ENCODE peak calls at places on chromosome 5, in ten cellular contexts. One of them, this sample, is unnamed.
A peak's percentile ranks its signal among the peaks of the same experiment; 100 is the strongest.

GRCh38 chr5:65394078-65394477 is 87.6 kb downstream of the ADAMTS6 start:
- DNase-seq in tibial artery: peak; percentile 94
- DNase-seq in IMR-90: peak; percentile 90
- DNase-seq in HFF-Myc: no peak
- DNase-seq in MM.1S: no peak
- DNase-seq in A673: no peak
- DNase-seq in fibroblast of mammary gland: peak; percentile 95
- DNase-seq in AG09309: peak; percentile 99
- DNase-seq in cardiac fibroblast: peak; percentile 90
- DNase-seq in Calu3: no peak
- DNase-seq in this sample: no peak

GRCh38 chr5:93280518-93280917 is 300.5 kb downstream of the NR2F1-AS1 start:
- DNase-seq in tibial artery: no peak
- DNase-seq in IMR-90: no peak
- DNase-seq in HFF-Myc: no peak
- DNase-seq in MM.1S: no peak
- DNase-seq in A673: no peak
- DNase-seq in fibroblast of mammary gland: no peak
- DNase-seq in AG09309: no peak
- DNase-seq in cardiac fibroblast: no peak
- DNase-seq in Calu3: no peak
- DNase-seq in this sample: no peak

GRCh38 chr5:167587768-167588167 is 703.7 kb upstream of the WWC1 start:
- DNase-seq in tibial artery: no peak
- DNase-seq in IMR-90: peak; percentile 22
- DNase-seq in HFF-Myc: peak; percentile 16
- DNase-seq in MM.1S: no peak
- DNase-seq in A673: peak; percentile 71
- DNase-seq in fibroblast of mammary gland: peak; percentile 36
- DNase-seq in AG09309: no peak
- DNase-seq in cardiac fibroblast: peak; percentile 34
- DNase-seq in Calu3: peak; percentile 48
- DNase-seq in this sample: no peak

GRCh38 chr5:1552469-1553255 is 28.9 kb upstream of the LPCAT1 start:
- DNase-seq in tibial artery: peak; percentile 78
- DNase-seq in IMR-90: no peak
- DNase-seq in HFF-Myc: no peak
- DNase-seq in MM.1S: peak; percentile 33
- DNase-seq in A673: no peak
- DNase-seq in fibroblast of mammary gland: no peak
- DNase-seq in AG09309: no peak
- DNase-seq in cardiac fibroblast: peak; percentile 38
- DNase-seq in Calu3: no peak
- DNase-seq in this sample: peak; percentile 12

GRCh38 chr5:163838738-163839137 is 333.3 kb downstream of the MAT2B start:
- DNase-seq in tibial artery: no peak
- DNase-seq in IMR-90: peak; percentile 28
- DNase-seq in HFF-Myc: no peak
- DNase-seq in MM.1S: no peak
- DNase-seq in A673: no peak
- DNase-seq in fibroblast of mammary gland: peak; percentile 8
- DNase-seq in AG09309: no peak
- DNase-seq in cardiac fibroblast: peak; percentile 55
- DNase-seq in Calu3: no peak
- DNase-seq in this sample: no peak

GRCh38 chr5:11385901-11386293 is 518.3 kb downstream of the CTNND2 start:
- DNase-seq in tibial artery: no peak
- DNase-seq in IMR-90: no peak
- DNase-seq in HFF-Myc: no peak
- DNase-seq in MM.1S: no peak
- DNase-seq in A673: no peak
- DNase-seq in fibroblast of mammary gland: no peak
- DNase-seq in AG09309: no peak
- DNase-seq in cardiac fibroblast: no peak
- DNase-seq in Calu3: no peak
- DNase-seq in this sample: no peak

GRCh38 chr5:154380263-154380662 is 65.5 kb upstream of the SAP30L start:
- DNase-seq in tibial artery: no peak
- DNase-seq in IMR-90: no peak
- DNase-seq in HFF-Myc: no peak
- DNase-seq in MM.1S: no peak
- DNase-seq in A673: no peak
- DNase-seq in fibroblast of mammary gland: no peak
- DNase-seq in AG09309: no peak
- DNase-seq in cardiac fibroblast: no peak
- DNase-seq in Calu3: no peak
- DNase-seq in this sample: no peak

GRCh38 chr5:73104326-73104725 is 16.0 kb upstream of the TMEM171 start:
- DNase-seq in tibial artery: no peak
- DNase-seq in IMR-90: no peak
- DNase-seq in HFF-Myc: no peak
- DNase-seq in MM.1S: no peak
- DNase-seq in A673: no peak
- DNase-seq in fibroblast of mammary gland: no peak
- DNase-seq in AG09309: no peak
- DNase-seq in cardiac fibroblast: no peak
- DNase-seq in Calu3: no peak
- DNase-seq in this sample: no peak

GRCh38 chr5:79133657-79134451 is 22.2 kb downstream of the BHMT start:
- DNase-seq in tibial artery: peak; percentile 74
- DNase-seq in IMR-90: peak; percentile 88
- DNase-seq in HFF-Myc: peak; percentile 70
- DNase-seq in MM.1S: peak; percentile 69
- DNase-seq in A673: peak; percentile 88
- DNase-seq in fibroblast of mammary gland: peak; percentile 91
- DNase-seq in AG09309: peak; percentile 78
- DNase-seq in cardiac fibroblast: peak; percentile 91
- DNase-seq in Calu3: peak; percentile 82
- DNase-seq in this sample: peak; percentile 61

GRCh38 chr5:176201811-176202210 is 36.4 kb upstream of the SIMC1 start:
- DNase-seq in tibial artery: no peak
- DNase-seq in IMR-90: no peak
- DNase-seq in HFF-Myc: no peak
- DNase-seq in MM.1S: no peak
- DNase-seq in A673: no peak
- DNase-seq in fibroblast of mammary gland: no peak
- DNase-seq in AG09309: no peak
- DNase-seq in cardiac fibroblast: no peak
- DNase-seq in Calu3: no peak
- DNase-seq in this sample: no peak

GRCh38 chr5:72096602-72097205 is 10.6 kb upstream of the MAP1B start:
- DNase-seq in tibial artery: no peak
- DNase-seq in IMR-90: no peak
- DNase-seq in HFF-Myc: no peak
- DNase-seq in MM.1S: no peak
- DNase-seq in A673: no peak
- DNase-seq in fibroblast of mammary gland: no peak
- DNase-seq in AG09309: no peak
- DNase-seq in cardiac fibroblast: no peak
- DNase-seq in Calu3: no peak
- DNase-seq in this sample: no peak

GRCh38 chr5:124477577-124477976 is 268.9 kb downstream of the ZNF608 start:
- DNase-seq in tibial artery: no peak
- DNase-seq in IMR-90: no peak
- DNase-seq in HFF-Myc: no peak
- DNase-seq in MM.1S: no peak
- DNase-seq in A673: no peak
- DNase-seq in fibroblast of mammary gland: no peak
- DNase-seq in AG09309: no peak
- DNase-seq in cardiac fibroblast: no peak
- DNase-seq in Calu3: no peak
- DNase-seq in this sample: no peak

GRCh38 chr5:55450050-55450765 is 84.6 kb downstream of the PLPP1 start:
- DNase-seq in tibial artery: no peak
- DNase-seq in IMR-90: peak; percentile 53
- DNase-seq in HFF-Myc: no peak
- DNase-seq in MM.1S: no peak
- DNase-seq in A673: no peak
- DNase-seq in fibroblast of mammary gland: peak; percentile 64
- DNase-seq in AG09309: no peak
- DNase-seq in cardiac fibroblast: peak; percentile 66
- DNase-seq in Calu3: no peak
- DNase-seq in this sample: no peak

GRCh38 chr5:133658327-133658726 is 46.0 kb upstream of the FSTL4 start:
- DNase-seq in tibial artery: no peak
- DNase-seq in IMR-90: no peak
- DNase-seq in HFF-Myc: no peak
- DNase-seq in MM.1S: no peak
- DNase-seq in A673: no peak
- DNase-seq in fibroblast of mammary gland: no peak
- DNase-seq in AG09309: no peak
- DNase-seq in cardiac fibroblast: no peak
- DNase-seq in Calu3: no peak
- DNase-seq in this sample: no peak

GRCh38 chr5:96049398-96050272 is 88.0 kb upstream of the ELL2 start:
- DNase-seq in tibial artery: no peak
- DNase-seq in IMR-90: peak; percentile 91
- DNase-seq in HFF-Myc: no peak
- DNase-seq in MM.1S: no peak
- DNase-seq in A673: no peak
- DNase-seq in fibroblast of mammary gland: peak; percentile 87
- DNase-seq in AG09309: peak; percentile 46
- DNase-seq in cardiac fibroblast: peak; percentile 81
- DNase-seq in Calu3: no peak
- DNase-seq in this sample: no peak

GRCh38 chr5:77514457-77514856 is 22.3 kb upstream of the WDR41 start:
- DNase-seq in tibial artery: no peak
- DNase-seq in IMR-90: no peak
- DNase-seq in HFF-Myc: no peak
- DNase-seq in MM.1S: no peak
- DNase-seq in A673: no peak
- DNase-seq in fibroblast of mammary gland: no peak
- DNase-seq in AG09309: no peak
- DNase-seq in cardiac fibroblast: no peak
- DNase-seq in Calu3: no peak
- DNase-seq in this sample: no peak

GRCh38 chr5:77518304-77518703 is 26.2 kb upstream of the WDR41 start:
- DNase-seq in tibial artery: no peak
- DNase-seq in IMR-90: peak; percentile 2
- DNase-seq in HFF-Myc: no peak
- DNase-seq in MM.1S: peak; percentile 9
- DNase-seq in A673: peak; percentile 33
- DNase-seq in fibroblast of mammary gland: peak; percentile 21
- DNase-seq in AG09309: no peak
- DNase-seq in cardiac fibroblast: peak; percentile 28
- DNase-seq in Calu3: peak; percentile 6
- DNase-seq in this sample: no peak
- TF ChIP-seq CTCF in tibial artery: no peak
- TF ChIP-seq CTCF in IMR-90: peak; percentile 15
- TF ChIP-seq CTCF in HFF-Myc: peak; percentile 14
- TF ChIP-seq CTCF in MM.1S: peak; percentile 26
- TF ChIP-seq CTCF in A673: peak; percentile 46
- TF ChIP-seq CTCF in fibroblast of mammary gland: peak; percentile 25
- TF ChIP-seq CTCF in AG09309: no peak
- TF ChIP-seq CTCF in cardiac fibroblast: no peak
- TF ChIP-seq CTCF in Calu3: no peak
- TF ChIP-seq CTCF in this sample: peak; percentile 32

GRCh38 chr5:67353500-67353931 is 156.9 kb upstream of the CD180 start:
- DNase-seq in tibial artery: no peak
- DNase-seq in IMR-90: no peak
- DNase-seq in HFF-Myc: no peak
- DNase-seq in MM.1S: no peak
- DNase-seq in A673: peak; percentile 56
- DNase-seq in fibroblast of mammary gland: peak; percentile 51
- DNase-seq in AG09309: no peak
- DNase-seq in cardiac fibroblast: peak; percentile 36
- DNase-seq in Calu3: no peak
- DNase-seq in this sample: no peak
- TF ChIP-seq CTCF in tibial artery: no peak
- TF ChIP-seq CTCF in IMR-90: no peak
- TF ChIP-seq CTCF in HFF-Myc: no peak
- TF ChIP-seq CTCF in MM.1S: no peak
- TF ChIP-seq CTCF in A673: no peak
- TF ChIP-seq CTCF in fibroblast of mammary gland: no peak
- TF ChIP-seq CTCF in AG09309: no peak
- TF ChIP-seq CTCF in cardiac fibroblast: no peak
- TF ChIP-seq CTCF in Calu3: no peak
- TF ChIP-seq CTCF in this sample: no peak

DNA sequence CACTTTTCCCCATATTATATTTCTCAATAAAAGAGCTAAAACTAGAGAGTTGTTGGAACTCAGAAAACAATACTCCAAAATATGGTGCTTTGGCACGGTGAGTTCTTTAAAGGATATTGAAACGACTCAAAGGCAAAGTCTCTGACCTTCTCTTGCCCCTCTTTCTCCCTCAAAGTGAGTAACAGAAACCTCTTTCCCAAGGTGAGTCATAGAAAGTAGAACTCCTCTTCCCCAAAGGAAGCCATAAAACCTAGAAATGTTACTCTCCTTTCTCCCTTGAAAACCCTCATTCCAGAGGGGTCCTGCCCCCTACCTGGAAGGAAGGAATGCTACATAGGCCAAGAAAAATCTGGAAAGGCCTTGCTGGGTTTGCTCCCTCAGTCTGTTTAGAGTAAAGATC is 47.5 kb downstream of the RAPGEF6 start:
- DNase-seq in tibial artery: no peak
- DNase-seq in IMR-90: peak; percentile 47
- DNase-seq in HFF-Myc: no peak
- DNase-seq in MM.1S: no peak
- DNase-seq in A673: no peak
- DNase-seq in fibroblast of mammary gland: peak; percentile 46
- DNase-seq in AG09309: no peak
- DNase-seq in cardiac fibroblast: peak; percentile 33
- DNase-seq in Calu3: no peak
- DNase-seq in this sample: no peak
- TF ChIP-seq CTCF in tibial artery: no peak
- TF ChIP-seq CTCF in IMR-90: no peak
- TF ChIP-seq CTCF in HFF-Myc: no peak
- TF ChIP-seq CTCF in MM.1S: no peak
- TF ChIP-seq CTCF in A673: no peak
- TF ChIP-seq CTCF in fibroblast of mammary gland: no peak
- TF ChIP-seq CTCF in AG09309: peak; percentile 5
- TF ChIP-seq CTCF in cardiac fibroblast: peak; percentile 2
- TF ChIP-seq CTCF in Calu3: no peak
- TF ChIP-seq CTCF in this sample: no peak

DNA sequence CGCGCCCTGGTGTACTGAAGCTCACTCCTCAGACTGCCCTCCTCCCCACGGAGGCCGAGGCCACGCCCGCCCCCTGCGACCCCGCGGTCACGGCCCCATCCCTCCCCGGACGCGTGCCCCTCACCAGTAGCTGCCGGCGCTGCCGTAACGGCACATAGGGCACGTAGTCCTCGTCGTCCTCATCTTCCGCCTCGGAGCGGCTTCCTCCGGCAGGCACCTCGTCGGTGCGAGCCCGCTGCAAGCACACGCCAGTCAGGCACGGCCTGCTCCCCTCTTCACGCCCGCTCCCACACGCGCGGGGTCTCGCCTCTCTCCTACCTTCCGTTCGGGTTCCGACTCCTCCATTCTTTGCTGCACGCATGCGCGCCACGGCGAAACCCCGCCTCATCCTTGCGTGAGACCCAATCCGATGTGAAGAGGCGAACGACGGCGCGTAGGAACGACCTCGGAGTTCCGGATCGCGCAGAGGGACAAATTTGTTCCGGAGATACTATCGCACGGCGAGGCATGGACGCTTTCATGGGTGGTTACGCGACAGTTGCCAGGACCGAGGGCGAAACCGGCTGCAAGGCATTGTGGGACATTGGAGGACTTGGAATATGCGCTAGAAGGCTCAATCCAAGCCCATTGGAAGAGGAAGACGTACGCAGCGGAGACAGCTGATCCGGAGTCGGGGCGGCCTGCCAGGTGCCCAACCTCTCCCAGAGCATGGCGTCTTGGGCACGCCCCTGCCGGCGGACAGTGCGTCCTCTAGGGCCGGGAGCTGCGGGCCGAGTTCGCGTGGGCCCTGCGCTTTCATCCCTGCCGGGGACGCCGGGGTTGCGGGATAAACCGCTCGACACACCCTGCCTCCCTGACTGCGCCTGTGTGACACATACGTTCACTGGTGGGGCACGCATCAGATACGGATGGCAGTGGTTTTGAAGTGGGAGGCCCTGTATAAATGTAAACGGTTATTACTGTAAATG is at the start of gene DDX41:
- DNase-seq in tibial artery: peak; percentile 99
- DNase-seq in IMR-90: peak; percentile 99
- DNase-seq in HFF-Myc: peak; percentile 98
- DNase-seq in MM.1S: peak; percentile 97
- DNase-seq in A673: peak; percentile 97
- DNase-seq in fibroblast of mammary gland: peak; percentile 99
- DNase-seq in AG09309: peak; percentile 98
- DNase-seq in cardiac fibroblast: peak; percentile 99
- DNase-seq in Calu3: peak; percentile 97
- DNase-seq in this sample: peak; percentile 99
- TF ChIP-seq CTCF in tibial artery: peak; percentile 20
- TF ChIP-seq CTCF in IMR-90: no peak
- TF ChIP-seq CTCF in HFF-Myc: no peak
- TF ChIP-seq CTCF in MM.1S: no peak
- TF ChIP-seq CTCF in A673: no peak
- TF ChIP-seq CTCF in fibroblast of mammary gland: no peak
- TF ChIP-seq CTCF in AG09309: peak; percentile 21
- TF ChIP-seq CTCF in cardiac fibroblast: no peak
- TF ChIP-seq CTCF in Calu3: no peak
- TF ChIP-seq CTCF in this sample: no peak

This sample was measured in GM10248.